ENCODE peak calls at places on chromosomes 11 and 22, in eight cellular contexts. Z, N, W, D, X, H, T and F are unnamed samples.

GRCh38 chr11:113552271-113552670 is 77.1 kb upstream of the DRD2 start:
- DNase-seq in Z (no peak), N (no peak), W (no peak), D (no peak), X (no peak), H (no peak), T (no peak), F (no peak)

GRCh38 chr22:36405671-36406070 is 17.9 kb upstream of the MYH9 start:
- DNase-seq in Z (no peak), N (no peak), W (peak; percentile 96), D (no peak), X (no peak), H (no peak), T (no peak), F (no peak)

GRCh38 chr11:76209956-76210885 is 3.9 kb upstream of the WNT11 start:
- DNase-seq in Z (no peak), N (peak; percentile 62), W (peak; percentile 53), D (peak; percentile 90), X (no peak), H (peak; percentile 10), T (no peak), F (no peak)

GRCh38 chr11:123507043-123507442 is 77.0 kb downstream of the GRAMD1B start:
- DNase-seq in Z (no peak), N (no peak), W (no peak), D (no peak), X (no peak), H (no peak), T (no peak), F (no peak)

GRCh38 chr11:10436224-10436623 is 18.8 kb upstream of the AMPD3 start:
- DNase-seq in Z (no peak), N (no peak), W (peak; percentile 72), D (no peak), X (no peak), H (no peak), T (no peak), F (no peak)

GRCh38 chr11:78138694-78139421 is 568 bp downstream of the ALG8 start:
- DNase-seq in Z (peak; percentile 38), N (no peak), W (peak; percentile 58), D (no peak), X (no peak), H (no peak), T (no peak), F (no peak)

GRCh38 chr11:3136542-3137455 is 28.3 kb downstream of the OSBPL5 start:
- DNase-seq in Z (no peak), N (no peak), W (no peak), D (peak; percentile 51), X (no peak), H (no peak), T (no peak), F (no peak)

GRCh38 chr22:48820481-48821345 is 1007.0 kb downstream of the BRD1 start:
- DNase-seq in Z (no peak), N (no peak), W (no peak), D (no peak), X (no peak), H (no peak), T (no peak), F (no peak)

GRCh38 chr11:12729941-12730340 is 55.7 kb downstream of the TEAD1 start:
- DNase-seq in Z (no peak), N (no peak), W (no peak), D (no peak), X (no peak), H (no peak), T (no peak), F (no peak)

GRCh38 chr22:40040927-40041326 is 46.2 kb downstream of the FAM83F start:
- DNase-seq in Z (no peak), N (peak; percentile 33), W (peak; percentile 24), D (peak; percentile 68), X (no peak), H (no peak), T (no peak), F (peak; percentile 55)

GRCh38 chr11:18492888-18493287 is 33.9 kb downstream of the TSG101 start:
- DNase-seq in Z (no peak), N (no peak), W (no peak), D (no peak), X (no peak), H (no peak), T (no peak), F (no peak)

GRCh38 chr22:22995166-22995565 is 75.2 kb upstream of the GNAZ start:
- DNase-seq in Z (no peak), N (peak; percentile 58), W (no peak), D (no peak), X (no peak), H (no peak), T (no peak), F (no peak)

GRCh38 chr11:86514453-86514852 is 139.8 kb downstream of the CCDC81 start:
- DNase-seq in Z (no peak), N (no peak), W (no peak), D (no peak), X (no peak), H (no peak), T (no peak), F (no peak)

GRCh38 chr22:48208894-48209293 is 1446.4 kb downstream of the TBC1D22A start:
- DNase-seq in Z (no peak), N (no peak), W (no peak), D (no peak), X (no peak), H (no peak), T (no peak), F (no peak)

GRCh38 chr11:6354651-6355485 is 34.6 kb upstream of the CAVIN3 start:
- DNase-seq in Z (no peak), N (no peak), W (no peak), D (no peak), X (no peak), H (no peak), T (no peak), F (no peak)

GRCh38 chr22:19295733-19296132 is 4.2 kb upstream of the CLTCL1 start:
- DNase-seq in Z (no peak), N (no peak), W (no peak), D (no peak), X (no peak), H (no peak), T (no peak), F (no peak)

GRCh38 chr22:32712644-32713355 is 88.7 kb upstream of the TIMP3 start:
- DNase-seq in Z (no peak), N (no peak), W (no peak), D (no peak), X (no peak), H (no peak), T (no peak), F (no peak)

GRCh38 chr11:62601114-62601363 is 626 bp downstream of the MTA2 start:
- DNase-seq in Z (no peak), N (peak; percentile 57), W (no peak), D (no peak), X (no peak), H (no peak), T (no peak), F (no peak)

GRCh38 chr11:125091247-125091876 is 20.1 kb downstream of the TMEM218 start:
- DNase-seq in Z (no peak), N (peak; percentile 52), W (no peak), D (no peak), X (peak; percentile 58), H (no peak), T (peak; percentile 65), F (peak; percentile 21)

GRCh38 chr22:20324139-20324516 is 4.3 kb upstream of the DGCR6L start:
- DNase-seq in Z (peak; percentile 27), N (no peak), W (no peak), D (no peak), X (no peak), H (no peak), T (no peak), F (no peak)

GRCh38 chr22:33723915-33724314 is 196.4 kb downstream of the LARGE1 start:
- DNase-seq in Z (no peak), N (no peak), W (no peak), D (no peak), X (no peak), H (no peak), T (no peak), F (no peak)

GRCh38 chr22:24526191-24526590 is 28.7 kb downstream of the GUCD1 start:
- DNase-seq in Z (no peak), N (no peak), W (no peak), D (no peak), X (no peak), H (no peak), T (no peak), F (no peak)

GRCh38 chr11:134575504-134576230 is 163.6 kb upstream of the B3GAT1 start:
- DNase-seq in Z (no peak), N (no peak), W (no peak), D (no peak), X (no peak), H (no peak), T (no peak), F (no peak)

GRCh38 chr11:119479685-119480275 is 56.8 kb upstream of the THY1 start:
- DNase-seq in Z (no peak), N (no peak), W (no peak), D (peak; percentile 12), X (no peak), H (no peak), T (no peak), F (no peak)

GRCh38 chr11:45805305-45806071 is 539 bp downstream of the SLC35C1 start:
- DNase-seq in Z (no peak), N (no peak), W (peak; percentile 16), D (peak; percentile 72), X (no peak), H (no peak), T (no peak), F (no peak)

GRCh38 chr11:23696712-23697111 is 800.1 kb upstream of the LUZP2 start:
- DNase-seq in Z (no peak), N (no peak), W (no peak), D (no peak), X (no peak), H (no peak), T (no peak), F (no peak)

GRCh38 chr11:67275606-67276409 is 9.5 kb downstream of the GRK2 start:
- DNase-seq in Z (no peak), N (no peak), W (no peak), D (peak; percentile 41), X (no peak), H (no peak), T (no peak), F (no peak)

GRCh38 chr11:9826390-9826789 is 162.5 kb downstream of the SWAP70 start:
- DNase-seq in Z (no peak), N (no peak), W (no peak), D (no peak), X (no peak), H (no peak), T (no peak), F (no peak)